ENCODE peak calls at places on chromosomes 5 and 9, in four cellular contexts. S, B, Q and J are unnamed samples.

GRCh38 chr9:128340691-128341434 is 536 bp downstream of the SLC27A4 start:
- DNase-seq in Q (no peak), B (peak), S (no peak), J (no peak)

GRCh38 chr5:90329911-90330310 is 79.6 kb downstream of the CETN3 start:
- DNase-seq in B (no peak), S (no peak), Q (no peak), J (no peak)

GRCh38 chr5:39031041-39031440 is 43.2 kb downstream of the RICTOR start:
- DNase-seq in B (no peak), Q (no peak), S (no peak), J (no peak)

GRCh38 chr9:36457836-36458429 is 57.9 kb upstream of the RNF38 start:
- DNase-seq in Q (no peak), S (no peak), B (peak), J (no peak)

GRCh38 chr5:167413503-167413902 is 877.9 kb upstream of the WWC1 start:
- DNase-seq in B (no peak), S (no peak), Q (no peak), J (no peak)

GRCh38 chr5:156258934-156259333 is 68.0 kb upstream of the SGCD start:
- DNase-seq in S (no peak), B (no peak), Q (no peak), J (no peak)

GRCh38 chr5:167898361-167899042 is 392.9 kb upstream of the WWC1 start:
- DNase-seq in B (no peak), Q (no peak), S (no peak), J (no peak)

GRCh38 chr9:100322954-100323536 is 29.7 kb downstream of the TEX10 start:
- DNase-seq in B (peak), S (peak), Q (peak), J (no peak)

GRCh38 chr5:109956884-109957283 is 267.2 kb downstream of the MAN2A1 start:
- DNase-seq in Q (no peak), S (no peak), B (no peak), J (no peak)
- TF ChIP-seq TCF7L2 in Q (no peak), S (no peak), B (no peak), J (no peak)

DNA sequence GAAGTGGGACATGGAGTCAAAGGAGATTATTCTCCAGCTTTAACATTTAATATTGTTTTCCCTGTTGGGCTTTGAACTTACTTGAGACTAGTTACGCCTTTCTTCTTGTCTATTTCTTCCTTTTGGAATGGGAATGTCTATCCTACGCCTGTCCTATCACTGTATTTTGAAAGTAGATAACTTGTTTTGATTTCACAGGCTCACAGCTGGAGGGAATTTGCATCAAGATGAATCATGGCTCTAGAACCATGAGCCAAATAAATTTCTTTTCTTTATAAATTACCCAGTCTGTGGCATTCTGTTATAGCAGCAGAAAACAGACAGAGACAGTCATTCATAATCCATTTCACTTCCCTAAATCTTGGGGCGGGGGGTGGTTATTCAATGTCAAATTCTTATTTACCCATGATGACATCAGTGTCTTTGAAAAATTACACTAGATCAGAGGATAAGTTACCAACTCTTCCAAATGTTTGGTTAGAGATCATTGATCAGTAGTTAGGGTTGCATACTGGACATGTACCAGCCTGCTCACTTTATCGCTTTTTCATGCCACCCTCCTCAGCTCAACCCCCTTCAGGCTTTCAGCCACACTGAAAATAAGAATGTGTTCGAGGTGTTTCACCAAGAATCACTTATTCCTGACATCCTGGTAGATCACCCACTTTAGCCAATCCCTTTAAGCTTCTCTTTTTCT is 419.6 kb upstream of the PIK3R1 start:
- DNase-seq in Q (no peak), S (no peak), B (no peak), J (no peak)
- TF ChIP-seq TCF7L2 in Q (no peak), S (no peak), B (no peak), J (no peak)

GRCh38 chr9:110148384-110148783 is 59.6 kb downstream of the C9orf152 start:
- DNase-seq in B (no peak), S (no peak), Q (no peak), J (no peak)
- TF ChIP-seq TCF7L2 in B (no peak), S (no peak), Q (no peak), J (no peak)

DNA sequence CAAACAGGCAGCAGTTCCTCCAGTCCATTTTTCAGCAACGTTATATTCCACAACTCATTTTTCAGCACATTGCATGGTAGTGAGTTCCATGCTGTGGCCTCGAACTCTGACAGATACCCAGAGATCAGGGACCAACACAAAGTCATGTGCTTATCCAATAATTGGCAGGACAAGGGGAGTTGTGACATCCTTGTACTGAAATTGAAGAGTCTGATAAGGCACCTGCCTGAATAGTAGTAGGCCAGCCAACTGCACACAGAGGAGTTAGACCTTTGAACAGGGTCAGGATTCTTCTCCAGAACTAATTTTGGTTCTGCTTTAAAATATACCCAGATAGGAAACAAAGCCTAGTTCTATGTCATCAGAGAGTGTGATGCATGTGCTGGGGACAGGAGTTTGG is 46.7 kb downstream of the GRAMD2B start:
- DNase-seq in B (peak), S (no peak), Q (no peak), J (no peak)
- TF ChIP-seq TCF7L2 in B (no peak), S (no peak), Q (no peak), J (no peak)